ENCODE peak calls at places on chromosomes 3 and 15, in six cellular contexts. One of them, this sample, is unnamed.

GRCh38 chr3:162390891-162391290 is 894.3 kb downstream of the OTOL1 start:
- DNase-seq in HepG2: no peak
- DNase-seq in SK-N-SH: no peak
- DNase-seq in GM12892: no peak
- DNase-seq in K562: no peak
- DNase-seq in GM12878: no peak
- DNase-seq in this sample: no peak

GRCh38 chr3:168888781-168889180 is 774.7 kb downstream of the MECOM start:
- DNase-seq in HepG2: no peak
- DNase-seq in SK-N-SH: no peak
- DNase-seq in GM12892: no peak
- DNase-seq in K562: no peak
- DNase-seq in GM12878: no peak
- DNase-seq in this sample: no peak

GRCh38 chr3:51242939-51243338 is 142.2 kb upstream of the MANF start:
- DNase-seq in SK-N-SH: no peak
- DNase-seq in GM12878: no peak
- DNase-seq in GM12892: no peak
- DNase-seq in K562: no peak
- DNase-seq in HepG2: no peak
- DNase-seq in this sample: no peak

GRCh38 chr3:27659279-27660021 is 62.7 kb downstream of the EOMES start:
- DNase-seq in HepG2: peak
- DNase-seq in K562: peak
- DNase-seq in GM12878: no peak
- DNase-seq in SK-N-SH: peak
- DNase-seq in GM12892: peak
- DNase-seq in this sample: peak

GRCh38 chr3:110900583-110900982 is 171.0 kb upstream of the NECTIN3 start:
- DNase-seq in K562: no peak
- DNase-seq in GM12878: no peak
- DNase-seq in GM12892: no peak
- DNase-seq in SK-N-SH: no peak
- DNase-seq in HepG2: no peak
- DNase-seq in this sample: no peak

GRCh38 chr3:38226273-38226672 is 39.3 kb upstream of the SLC22A13 start:
- DNase-seq in GM12878: no peak
- DNase-seq in K562: no peak
- DNase-seq in GM12892: no peak
- DNase-seq in SK-N-SH: no peak
- DNase-seq in HepG2: no peak
- DNase-seq in this sample: no peak

GRCh38 chr15:33756950-33757349 is 211.3 kb upstream of the CHRM5 start:
- DNase-seq in HepG2: no peak
- DNase-seq in SK-N-SH: no peak
- DNase-seq in K562: no peak
- DNase-seq in GM12892: no peak
- DNase-seq in GM12878: no peak
- DNase-seq in this sample: no peak

GRCh38 chr3:45479627-45480026 is 91.3 kb downstream of the LARS2 start:
- DNase-seq in SK-N-SH: no peak
- DNase-seq in GM12878: no peak
- DNase-seq in HepG2: peak
- DNase-seq in GM12892: no peak
- DNase-seq in K562: no peak
- DNase-seq in this sample: no peak

GRCh38 chr3:177833392-177833791 is 636.1 kb upstream of the TBL1XR1 start:
- DNase-seq in GM12892: no peak
- DNase-seq in GM12878: no peak
- DNase-seq in K562: no peak
- DNase-seq in SK-N-SH: no peak
- DNase-seq in HepG2: no peak
- DNase-seq in this sample: no peak

DNA sequence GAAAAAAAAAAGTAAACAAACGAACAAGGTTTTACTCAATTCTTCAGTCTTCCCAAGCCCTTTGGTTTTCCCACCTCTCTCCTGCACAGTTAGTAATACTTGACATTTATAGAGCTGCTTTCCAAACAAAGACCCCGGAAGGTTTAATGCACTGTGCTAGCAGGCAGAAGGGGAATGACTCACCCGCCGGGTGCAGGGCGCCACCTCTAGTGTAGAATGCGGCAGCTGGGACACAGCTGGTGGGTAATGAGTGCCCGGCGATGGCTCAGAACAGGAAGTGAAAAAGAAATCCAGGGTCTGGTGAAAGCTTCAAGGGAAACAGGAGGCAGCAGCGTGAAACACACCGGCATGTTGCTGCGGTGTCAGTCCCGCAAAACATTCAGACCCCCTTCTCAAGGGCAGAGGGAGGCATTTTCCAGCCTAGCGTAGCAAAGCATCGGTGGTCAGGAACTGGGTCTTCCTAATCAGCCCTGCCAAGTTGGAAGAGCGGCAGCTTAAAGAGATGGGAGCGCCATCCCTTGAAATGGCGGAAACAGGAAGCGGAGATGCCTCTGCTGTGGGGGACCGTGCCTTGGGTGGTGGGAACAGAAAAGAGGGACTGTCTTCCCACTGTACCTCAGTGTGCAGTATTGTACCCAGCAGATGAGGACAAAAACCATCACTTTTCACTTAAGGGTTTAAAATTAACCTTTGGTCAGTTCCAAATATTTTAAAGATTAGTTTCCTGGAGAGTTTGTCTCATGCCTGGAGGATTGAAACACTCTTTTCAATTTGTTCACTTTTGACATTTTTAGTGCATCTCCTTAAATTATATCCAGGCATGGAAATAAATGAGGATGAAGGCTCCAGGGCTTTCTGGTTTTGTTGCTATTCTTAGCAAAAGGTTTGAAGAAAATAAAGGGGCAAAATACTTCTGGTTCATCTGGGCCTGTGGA is 160.8 kb upstream of the MCTP2 start:
- DNase-seq in GM12878: no peak
- DNase-seq in SK-N-SH: no peak
- DNase-seq in K562: no peak
- DNase-seq in HepG2: no peak
- DNase-seq in GM12892: no peak
- DNase-seq in this sample: no peak
- TF ChIP-seq TAF1 in GM12878: no peak
- TF ChIP-seq TAF1 in SK-N-SH: no peak
- TF ChIP-seq TAF1 in K562: no peak
- TF ChIP-seq TAF1 in HepG2: no peak
- TF ChIP-seq TAF1 in GM12892: no peak
- TF ChIP-seq TAF1 in this sample: no peak

GRCh38 chr3:116367761-116368395 is 77.4 kb downstream of the LSAMP start:
- DNase-seq in GM12892: no peak
- DNase-seq in GM12878: no peak
- DNase-seq in HepG2: no peak
- DNase-seq in K562: no peak
- DNase-seq in SK-N-SH: no peak
- DNase-seq in this sample: no peak
- TF ChIP-seq TAF1 in GM12892: no peak
- TF ChIP-seq TAF1 in GM12878: no peak
- TF ChIP-seq TAF1 in HepG2: no peak
- TF ChIP-seq TAF1 in K562: no peak
- TF ChIP-seq TAF1 in SK-N-SH: no peak
- TF ChIP-seq TAF1 in this sample: no peak

GRCh38 chr3:138854940-138855339 is 20.2 kb upstream of the PIK3CB start:
- DNase-seq in HepG2: no peak
- DNase-seq in GM12892: no peak
- DNase-seq in GM12878: no peak
- DNase-seq in K562: no peak
- DNase-seq in SK-N-SH: no peak
- DNase-seq in this sample: no peak
- TF ChIP-seq TAF1 in HepG2: no peak
- TF ChIP-seq TAF1 in GM12892: no peak
- TF ChIP-seq TAF1 in GM12878: no peak
- TF ChIP-seq TAF1 in K562: no peak
- TF ChIP-seq TAF1 in SK-N-SH: no peak
- TF ChIP-seq TAF1 in this sample: no peak

GRCh38 chr15:83352124-83352523 is 67.7 kb upstream of the BNC1 start:
- DNase-seq in SK-N-SH: no peak
- DNase-seq in HepG2: no peak
- DNase-seq in GM12892: no peak
- DNase-seq in K562: no peak
- DNase-seq in GM12878: no peak
- DNase-seq in this sample: no peak

DNA sequence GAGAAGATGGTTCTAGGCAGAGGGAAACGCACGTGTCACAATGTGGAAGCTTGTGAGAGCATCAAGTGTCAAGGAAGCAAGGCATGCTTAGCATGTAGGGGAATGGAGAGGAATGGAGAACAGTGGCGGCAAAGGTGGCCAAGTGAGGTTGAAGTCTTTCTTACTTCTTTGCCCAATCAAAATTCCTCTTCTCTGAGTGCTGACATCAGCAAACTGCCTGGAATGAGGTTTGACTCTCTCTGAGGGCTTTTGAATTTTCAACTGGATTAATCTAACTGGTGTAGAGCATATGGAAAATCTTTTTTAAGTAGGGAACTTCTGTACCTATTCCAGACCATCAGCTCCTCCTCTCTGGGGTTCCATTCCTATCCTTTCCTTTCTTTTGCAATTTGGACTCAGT is 61.9 kb upstream of the BNC1 start:
- DNase-seq in SK-N-SH: no peak
- DNase-seq in K562: no peak
- DNase-seq in HepG2: no peak
- DNase-seq in GM12878: no peak
- DNase-seq in GM12892: no peak
- DNase-seq in this sample: no peak
- TF ChIP-seq TAF1 in SK-N-SH: no peak
- TF ChIP-seq TAF1 in K562: no peak
- TF ChIP-seq TAF1 in HepG2: no peak
- TF ChIP-seq TAF1 in GM12878: no peak
- TF ChIP-seq TAF1 in GM12892: no peak
- TF ChIP-seq TAF1 in this sample: no peak